ENCODE peak calls at places on chromosomes 1 and 21, in four cellular contexts. One of them, this sample, is unnamed.

GRCh38 chr1:173714759-173715537 is at the start of gene KLHL20:
- DNase-seq in A549: peak; percentile 89
- DNase-seq in GM12878: peak; percentile 73
- DNase-seq in NB4: peak; percentile 92
- DNase-seq in this sample: peak; percentile 93

GRCh38 chr1:33943978-33944377 is 80.1 kb downstream of the HMGB4 start:
- DNase-seq in GM12878: no peak
- DNase-seq in A549: no peak
- DNase-seq in NB4: no peak
- DNase-seq in this sample: no peak

GRCh38 chr1:196377811-196378210 is 230.4 kb downstream of the KCNT2 start:
- DNase-seq in GM12878: no peak
- DNase-seq in NB4: no peak
- DNase-seq in A549: no peak
- DNase-seq in this sample: no peak

GRCh38 chr1:118247593-118247992 is 62.6 kb upstream of the SPAG17 start:
- DNase-seq in A549: peak; percentile 1
- DNase-seq in GM12878: no peak
- DNase-seq in NB4: peak; percentile 19
- DNase-seq in this sample: no peak

GRCh38 chr1:3695326-3696217 is 43.3 kb downstream of the TP73 start:
- DNase-seq in NB4: peak; percentile 39
- DNase-seq in GM12878: no peak
- DNase-seq in A549: peak; percentile 76
- DNase-seq in this sample: peak; percentile 26

GRCh38 chr1:2416403-2416802 is 4.0 kb upstream of the PEX10 start:
- DNase-seq in GM12878: no peak
- DNase-seq in A549: no peak
- DNase-seq in NB4: no peak
- DNase-seq in this sample: no peak

GRCh38 chr1:8020032-8020431 is 6.1 kb downstream of the ERRFI1 start:
- DNase-seq in NB4: peak; percentile 30
- DNase-seq in A549: no peak
- DNase-seq in GM12878: no peak
- DNase-seq in this sample: peak; percentile 77

GRCh38 chr1:185567006-185567405 is 167.2 kb upstream of the HMCN1 start:
- DNase-seq in GM12878: no peak
- DNase-seq in A549: peak; percentile 11
- DNase-seq in NB4: peak; percentile 75
- DNase-seq in this sample: peak; percentile 87

GRCh38 chr1:18373882-18374493 is 106.7 kb upstream of the KLHDC7A start:
- DNase-seq in GM12878: no peak
- DNase-seq in A549: peak; percentile 5
- DNase-seq in NB4: peak; percentile 11
- DNase-seq in this sample: no peak

GRCh38 chr1:229252228-229252984 is 18.5 kb upstream of the RAB4A start:
- DNase-seq in GM12878: no peak
- DNase-seq in A549: no peak
- DNase-seq in NB4: no peak
- DNase-seq in this sample: no peak

GRCh38 chr1:33267468-33268205 is 11.3 kb downstream of the ZNF362 start:
- DNase-seq in GM12878: no peak
- DNase-seq in A549: no peak
- DNase-seq in NB4: no peak
- DNase-seq in this sample: no peak

GRCh38 chr1:205519541-205520131 is 15.2 kb downstream of the CDK18 start:
- DNase-seq in A549: no peak
- DNase-seq in NB4: no peak
- DNase-seq in GM12878: no peak
- DNase-seq in this sample: no peak

GRCh38 chr1:100580446-100580845 is 42.5 kb downstream of the GPR88 start:
- DNase-seq in A549: no peak
- DNase-seq in GM12878: no peak
- DNase-seq in NB4: no peak
- DNase-seq in this sample: no peak

GRCh38 chr1:226355679-226356583 is 47.0 kb upstream of the LIN9 start:
- DNase-seq in GM12878: no peak
- DNase-seq in NB4: no peak
- DNase-seq in A549: no peak
- DNase-seq in this sample: no peak

GRCh38 chr1:6415979-6416656 is 3.6 kb downstream of the HES2 start:
- DNase-seq in NB4: peak; percentile 60
- DNase-seq in A549: no peak
- DNase-seq in GM12878: no peak
- DNase-seq in this sample: no peak

GRCh38 chr1:8510041-8510823 is 192.3 kb downstream of the SLC45A1 start:
- DNase-seq in A549: no peak
- DNase-seq in NB4: no peak
- DNase-seq in GM12878: no peak
- DNase-seq in this sample: peak; percentile 29

GRCh38 chr1:231613419-231614349 is 12.9 kb upstream of the DISC1 start:
- DNase-seq in GM12878: no peak
- DNase-seq in NB4: peak; percentile 94
- DNase-seq in A549: no peak
- DNase-seq in this sample: no peak

GRCh38 chr1:243271990-243272389 is 16.1 kb downstream of the SDCCAG8 start:
- DNase-seq in GM12878: no peak
- DNase-seq in NB4: no peak
- DNase-seq in A549: no peak
- DNase-seq in this sample: no peak

GRCh38 chr1:45647248-45648021 is 23.6 kb upstream of the CCDC17 start:
- DNase-seq in A549: no peak
- DNase-seq in GM12878: no peak
- DNase-seq in NB4: peak; percentile 55
- DNase-seq in this sample: peak; percentile 41

GRCh38 chr1:226664413-226665101 is 74.5 kb downstream of the ITPKB start:
- DNase-seq in A549: no peak
- DNase-seq in NB4: no peak
- DNase-seq in GM12878: no peak
- DNase-seq in this sample: peak; percentile 82

GRCh38 chr1:86207323-86207722 is 50.8 kb upstream of the COL24A1 start:
- DNase-seq in NB4: no peak
- DNase-seq in A549: no peak
- DNase-seq in GM12878: no peak
- DNase-seq in this sample: peak; percentile 8

GRCh38 chr21:16193758-16194606 is 464.2 kb downstream of the USP25 start:
- DNase-seq in GM12878: no peak
- DNase-seq in NB4: peak; percentile 80
- DNase-seq in A549: peak; percentile 4
- DNase-seq in this sample: peak; percentile 91

GRCh38 chr1:218585565-218586184 is 240.5 kb downstream of the TGFB2 start:
- DNase-seq in NB4: no peak
- DNase-seq in GM12878: no peak
- DNase-seq in A549: peak; percentile 88
- DNase-seq in this sample: peak; percentile 86

GRCh38 chr1:224801761-224802490 is 127.5 kb upstream of the DNAH14 start:
- DNase-seq in A549: no peak
- DNase-seq in GM12878: no peak
- DNase-seq in NB4: no peak
- DNase-seq in this sample: no peak

GRCh38 chr1:235866207-235866912 is at the start of gene LYST:
- DNase-seq in GM12878: no peak
- DNase-seq in A549: peak; percentile 66
- DNase-seq in NB4: peak; percentile 75
- DNase-seq in this sample: peak; percentile 56

GRCh38 chr21:16088121-16088520 is 358.3 kb downstream of the USP25 start:
- DNase-seq in GM12878: no peak
- DNase-seq in NB4: no peak
- DNase-seq in A549: no peak
- DNase-seq in this sample: no peak

GRCh38 chr1:11967028-11967547 is 13.2 kb upstream of the MFN2 start:
- DNase-seq in NB4: peak; percentile 49
- DNase-seq in GM12878: peak; percentile 41
- DNase-seq in A549: peak; percentile 54
- DNase-seq in this sample: peak; percentile 37

GRCh38 chr1:47766832-47767740 is 230.1 kb downstream of the TRABD2B start:
- DNase-seq in A549: no peak
- DNase-seq in GM12878: no peak
- DNase-seq in NB4: no peak
- DNase-seq in this sample: no peak

GRCh38 chr21:31136891-31137290 is 98.6 kb upstream of the KRTAP19-8 start:
- DNase-seq in GM12878: peak; percentile 47
- DNase-seq in NB4: peak; percentile 95
- DNase-seq in A549: no peak
- DNase-seq in this sample: peak; percentile 21

DNA sequence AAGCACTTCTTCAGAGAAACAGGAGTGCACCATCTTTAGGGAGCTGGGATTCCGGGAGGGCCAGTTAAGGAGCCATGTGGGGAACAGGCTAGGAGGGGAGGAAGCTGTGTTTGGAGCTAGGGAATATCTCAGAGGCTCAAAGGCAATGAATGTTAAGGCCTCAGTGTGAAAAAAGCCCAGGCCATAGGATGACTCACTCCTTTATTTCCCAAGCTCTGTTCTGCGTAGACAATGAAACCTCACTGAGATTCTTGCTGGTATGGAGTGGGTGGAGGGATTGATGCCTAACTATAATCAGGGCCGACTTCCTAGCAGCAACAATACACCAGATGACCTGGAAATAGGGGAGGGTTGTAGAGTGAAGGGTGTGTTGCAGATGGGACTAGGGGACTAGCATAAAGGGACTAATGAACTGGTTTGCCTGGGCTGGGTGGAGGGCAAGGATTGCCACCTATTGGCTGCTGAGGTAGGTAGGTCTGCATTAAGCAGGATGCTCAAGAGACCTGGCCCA is 2.1 kb downstream of the GNAT2 start:
- DNase-seq in NB4: peak; percentile 80
- DNase-seq in A549: no peak
- DNase-seq in GM12878: no peak
- DNase-seq in this sample: peak; percentile 93
- TF ChIP-seq MYC in NB4: no peak
- TF ChIP-seq MYC in A549: no peak
- TF ChIP-seq MYC in GM12878: no peak
- TF ChIP-seq MYC in this sample: no peak

GRCh38 chr21:46083271-46084040 is 14.5 kb upstream of the COL6A2 start:
- DNase-seq in NB4: no peak
- DNase-seq in A549: no peak
- DNase-seq in GM12878: no peak
- DNase-seq in this sample: no peak
- TF ChIP-seq MYC in NB4: no peak
- TF ChIP-seq MYC in A549: no peak
- TF ChIP-seq MYC in GM12878: no peak
- TF ChIP-seq MYC in this sample: no peak

DNA sequence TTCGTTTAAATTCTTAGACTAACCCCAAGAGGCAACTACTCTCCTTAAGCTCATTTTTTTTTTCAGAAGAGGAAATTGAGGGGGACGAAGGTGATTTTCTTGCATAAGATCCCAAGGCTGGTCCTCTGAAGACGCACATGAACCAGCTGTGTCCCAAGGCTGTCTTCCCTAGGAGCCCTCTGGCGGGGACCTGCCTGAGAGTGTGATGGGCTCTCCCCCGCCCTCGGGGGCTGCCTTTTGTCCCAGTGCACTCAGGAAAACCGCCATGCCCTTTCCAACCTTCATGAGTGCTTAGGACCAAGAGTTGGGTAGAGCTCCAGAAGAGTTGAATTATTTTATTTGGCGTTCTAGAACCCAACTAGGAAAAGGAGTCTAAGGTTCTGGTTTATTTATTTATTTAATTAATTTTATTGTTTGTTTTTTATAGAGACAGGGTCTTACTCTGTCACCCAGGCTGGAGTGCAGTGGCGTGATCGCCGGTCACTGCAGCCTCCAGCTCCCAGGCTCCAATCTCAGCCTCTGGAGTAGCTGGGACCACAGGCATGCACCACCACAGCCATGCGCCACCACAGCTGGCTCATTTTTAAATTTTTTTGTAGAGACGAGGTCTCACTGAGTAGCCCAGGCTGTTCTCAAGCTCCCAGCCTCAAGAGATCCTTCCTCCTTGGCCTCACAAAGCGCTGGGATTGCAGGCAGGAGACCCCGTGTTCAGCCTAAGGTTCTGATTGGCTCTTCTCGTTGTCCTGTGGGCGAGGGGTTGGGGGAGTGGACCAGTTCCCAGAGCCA is 21.9 kb downstream of the UMODL1 start:
- DNase-seq in NB4: no peak
- DNase-seq in A549: no peak
- DNase-seq in GM12878: no peak
- DNase-seq in this sample: no peak
- TF ChIP-seq MYC in NB4: no peak
- TF ChIP-seq MYC in A549: no peak
- TF ChIP-seq MYC in GM12878: no peak
- TF ChIP-seq MYC in this sample: no peak

GRCh38 chr1:39958801-39959200 is 3.9 kb downstream of the MFSD2A start:
- DNase-seq in A549: no peak
- DNase-seq in GM12878: no peak
- DNase-seq in NB4: no peak
- DNase-seq in this sample: no peak

GRCh38 chr1:39960461-39960958 is 5.6 kb downstream of the MFSD2A start:
- DNase-seq in A549: no peak
- DNase-seq in GM12878: peak; percentile 58
- DNase-seq in NB4: peak; percentile 85
- DNase-seq in this sample: no peak

GRCh38 chr1:39962450-39962825 is 7.5 kb downstream of the MFSD2A start:
- DNase-seq in NB4: no peak
- DNase-seq in A549: no peak
- DNase-seq in GM12878: no peak
- DNase-seq in this sample: no peak

GRCh38 chr1:39957299-39958020 is 2.5 kb downstream of the MFSD2A start:
- DNase-seq in A549: no peak
- DNase-seq in NB4: no peak
- DNase-seq in GM12878: no peak
- DNase-seq in this sample: no peak

GRCh38 chr1:39959651-39960333 is 4.8 kb downstream of the MFSD2A start:
- DNase-seq in A549: no peak
- DNase-seq in GM12878: no peak
- DNase-seq in NB4: no peak
- DNase-seq in this sample: no peak
- TF ChIP-seq MYC in A549: no peak
- TF ChIP-seq MYC in GM12878: no peak
- TF ChIP-seq MYC in NB4: no peak
- TF ChIP-seq MYC in this sample: no peak

GRCh38 chr1:198493324-198493723 is 47.2 kb downstream of the ATP6V1G3 start:
- DNase-seq in NB4: no peak
- DNase-seq in A549: no peak
- DNase-seq in GM12878: no peak
- DNase-seq in this sample: no peak
- TF ChIP-seq MYC in NB4: no peak
- TF ChIP-seq MYC in A549: no peak
- TF ChIP-seq MYC in GM12878: no peak
- TF ChIP-seq MYC in this sample: no peak

GRCh38 chr1:83996621-83997020 is 2.3 kb downstream of the TTLL7 start:
- DNase-seq in NB4: no peak
- DNase-seq in A549: no peak
- DNase-seq in GM12878: no peak
- DNase-seq in this sample: no peak
- TF ChIP-seq MYC in NB4: no peak
- TF ChIP-seq MYC in A549: no peak
- TF ChIP-seq MYC in GM12878: no peak
- TF ChIP-seq MYC in this sample: no peak